ENCODE peak calls at places on chromosome 16, in seven cellular contexts. O is ovary, F is uterus, B is tibial nerve, U is breast epithelium, G is A549, A is HCT116. N is an unnamed sample.

GRCh38 chr16:15811778-15812750 is 44.8 kb downstream of the MYH11 start:
- DNase-seq in O (no peak), F (no peak), B (no peak), U (peak), G (no peak), A (no peak), N (no peak)

GRCh38 chr16:29876186-29876577 is 13.2 kb upstream of the CDIPT start:
- DNase-seq in O (no peak), F (no peak), B (no peak), U (no peak), G (no peak), A (no peak), N (no peak)

GRCh38 chr16:12586701-12587100 is 217.0 kb downstream of the CPPED1 start:
- DNase-seq in O (no peak), F (no peak), B (no peak), U (no peak), G (no peak), A (no peak), N (no peak)

GRCh38 chr16:73298562-73298961 is 250.6 kb upstream of the ZFHX3 start:
- DNase-seq in O (no peak), F (no peak), B (no peak), U (no peak), G (no peak), A (no peak), N (no peak)

GRCh38 chr16:26394409-26394808 is 672.3 kb upstream of the C16orf82 start:
- DNase-seq in O (no peak), F (no peak), B (no peak), U (no peak), G (no peak), A (no peak), N (no peak)

GRCh38 chr16:53415504-53415903 is 18.8 kb upstream of the RBL2 start:
- DNase-seq in O (no peak), F (no peak), B (no peak), U (no peak), G (no peak), A (no peak), N (no peak)

GRCh38 chr16:74322301-74322710 is 25.7 kb downstream of the PSMD7 start:
- DNase-seq in O (no peak), F (no peak), B (no peak), U (no peak), G (no peak), A (no peak), N (no peak)

GRCh38 chr16:14286381-14287230 is 215.5 kb downstream of the MRTFB start:
- DNase-seq in O (no peak), F (no peak), B (no peak), U (no peak), G (no peak), A (no peak), N (no peak)

GRCh38 chr16:47687694-47688093 is 226.6 kb downstream of the PHKB start:
- DNase-seq in O (no peak), F (no peak), B (no peak), U (no peak), G (no peak), A (no peak), N (no peak)

GRCh38 chr16:72426416-72426815 is 254.5 kb upstream of the PMFBP1 start:
- DNase-seq in O (no peak), F (no peak), B (no peak), U (no peak), G (no peak), A (no peak), N (no peak)

GRCh38 chr16:74734361-74735161 is 33.9 kb upstream of the MLKL start:
- DNase-seq in O (no peak), F (no peak), B (no peak), U (no peak), G (no peak), A (no peak), N (no peak)

GRCh38 chr16:27721548-27722265 is 171.8 kb downstream of the KATNIP start:
- DNase-seq in O (peak), F (peak), B (peak), U (peak), G (no peak), A (no peak), N (peak)

GRCh38 chr16:64397042-64397441 is 724.8 kb downstream of the CDH11 start:
- DNase-seq in O (no peak), F (no peak), B (no peak), U (no peak), G (no peak), A (no peak), N (no peak)

GRCh38 chr16:66924527-66925321 is 611 bp downstream of the RRAD start:
- DNase-seq in O (peak), F (no peak), B (no peak), U (no peak), G (peak), A (no peak), N (peak)

GRCh38 chr16:87722590-87723223 is 43.1 kb downstream of the KLHDC4 start:
- DNase-seq in O (no peak), F (no peak), B (no peak), U (no peak), G (no peak), A (no peak), N (no peak)

GRCh38 chr16:4345439-4346204 is 5.5 kb downstream of the PAM16 start:
- DNase-seq in O (no peak), F (no peak), B (no peak), U (no peak), G (no peak), A (no peak), N (no peak)

GRCh38 chr16:73433493-73434307 is 385.8 kb upstream of the ZFHX3 start:
- DNase-seq in O (no peak), F (no peak), B (no peak), U (no peak), G (no peak), A (no peak), N (no peak)

GRCh38 chr16:81457326-81458133 is 12.9 kb downstream of the CMIP start:
- DNase-seq in O (peak), F (no peak), B (no peak), U (no peak), G (peak), A (peak), N (no peak)

GRCh38 chr16:66720766-66721165 is 24.2 kb upstream of the CMTM4 start:
- DNase-seq in O (no peak), F (no peak), B (no peak), U (no peak), G (no peak), A (no peak), N (no peak)

GRCh38 chr16:67398546-67399217 is 5.4 kb upstream of the TPPP3 start:
- DNase-seq in O (no peak), F (no peak), B (no peak), U (no peak), G (no peak), A (no peak), N (no peak)

GRCh38 chr16:391885-392335 is 5.1 kb upstream of the NME4 start:
- DNase-seq in O (no peak), F (peak), B (no peak), U (no peak), G (peak), A (no peak), N (peak)

GRCh38 chr16:25212636-25213035 is 4.1 kb upstream of the AQP8 start:
- DNase-seq in O (no peak), F (no peak), B (no peak), U (no peak), G (no peak), A (no peak), N (no peak)

GRCh38 chr16:85536411-85537330 is 76.5 kb upstream of the GSE1 start:
- DNase-seq in O (no peak), F (no peak), B (no peak), U (no peak), G (no peak), A (no peak), N (peak)

GRCh38 chr16:5619314-5619713 is 521.7 kb upstream of the EEF2KMT start:
- DNase-seq in O (no peak), F (no peak), B (no peak), U (no peak), G (no peak), A (no peak), N (no peak)

GRCh38 chr16:68286153-68287074 is 22.1 kb downstream of the SLC7A6 start:
- DNase-seq in O (no peak), F (no peak), B (no peak), U (no peak), G (no peak), A (no peak), N (no peak)

GRCh38 chr16:4373909-4374742 is 2.5 kb downstream of the VASN start:
- DNase-seq in O (peak), F (peak), B (peak), U (peak), G (peak), A (no peak), N (peak)

GRCh38 chr16:85746431-85747227 is 4.3 kb downstream of the C16orf74 start:
- DNase-seq in O (no peak), F (no peak), B (no peak), U (no peak), G (peak), A (peak), N (no peak)

GRCh38 chr16:59633996-59634579 is 900.0 kb upstream of the GOT2 start:
- DNase-seq in O (no peak), F (no peak), B (no peak), U (no peak), G (no peak), A (no peak), N (no peak)

GRCh38 chr16:84036982-84037425 is 5.6 kb downstream of the SLC38A8 start:
- DNase-seq in O (no peak), F (no peak), B (no peak), U (no peak), G (no peak), A (no peak), N (peak)

GRCh38 chr16:72240949-72241348 is 69.0 kb upstream of the PMFBP1 start:
- DNase-seq in O (no peak), F (no peak), B (no peak), U (no peak), G (no peak), A (no peak), N (no peak)

GRCh38 chr16:28155293-28155692 is 56.5 kb downstream of the XPO6 start:
- DNase-seq in O (no peak), F (no peak), B (no peak), U (no peak), G (no peak), A (no peak), N (no peak)

GRCh38 chr16:79451196-79451816 is 149.2 kb downstream of the MAF start:
- DNase-seq in O (no peak), F (no peak), B (no peak), U (no peak), G (no peak), A (no peak), N (no peak)

GRCh38 chr16:68367034-68367433 is 56.2 kb downstream of the PRMT7 start:
- DNase-seq in O (no peak), F (no peak), B (peak), U (no peak), G (peak), A (peak), N (peak)

GRCh38 chr16:31298958-31299357 is 39.2 kb downstream of the ITGAM start:
- DNase-seq in O (no peak), F (no peak), B (no peak), U (no peak), G (no peak), A (no peak), N (no peak)

GRCh38 chr16:80300456-80300855 is 240.3 kb upstream of the DYNLRB2 start:
- DNase-seq in O (no peak), F (no peak), B (no peak), U (no peak), G (no peak), A (no peak), N (no peak)

GRCh38 chr16:22400899-22401298 is 26.5 kb upstream of the CDR2 start:
- DNase-seq in O (no peak), F (no peak), B (no peak), U (no peak), G (no peak), A (no peak), N (no peak)

GRCh38 chr16:55036371-55036821 is 105.7 kb downstream of the IRX5 start:
- DNase-seq in O (no peak), F (no peak), B (no peak), U (no peak), G (no peak), A (no peak), N (no peak)

GRCh38 chr16:4115209-4115940 is 867 bp downstream of the ADCY9 start:
- DNase-seq in O (peak), F (peak), B (no peak), U (no peak), G (peak), A (no peak), N (peak)

GRCh38 chr16:81447383-81448101 is 2.9 kb downstream of the CMIP start:
- DNase-seq in O (no peak), F (no peak), B (no peak), U (peak), G (no peak), A (no peak), N (peak)

GRCh38 chr16:89344846-89345577 is 127.5 kb downstream of the ZNF778 start:
- DNase-seq in O (no peak), F (no peak), B (no peak), U (no peak), G (no peak), A (no peak), N (no peak)

GRCh38 chr16:89341697-89342694 is 124.5 kb downstream of the ZNF778 start:
- DNase-seq in O (no peak), F (no peak), B (no peak), U (no peak), G (no peak), A (no peak), N (no peak)

GRCh38 chr16:89344314-89344828 is 126.9 kb downstream of the ZNF778 start:
- DNase-seq in O (no peak), F (no peak), B (no peak), U (no peak), G (no peak), A (no peak), N (no peak)

GRCh38 chr16:89345663-89346150 is 128.2 kb downstream of the ZNF778 start:
- DNase-seq in O (no peak), F (no peak), B (no peak), U (no peak), G (no peak), A (no peak), N (no peak)

GRCh38 chr16:89343501-89344291 is 126.2 kb downstream of the ZNF778 start:
- DNase-seq in O (no peak), F (no peak), B (no peak), U (no peak), G (no peak), A (peak), N (no peak)
- H3K27ac ChIP-seq in O (no peak), F (no peak), B (peak), U (no peak), G (no peak), A (peak), N (no peak)

GRCh38 chr16:19523184-19523558 is 571 bp upstream of the CCP110 start:
- DNase-seq in O (no peak), F (peak), B (no peak), U (no peak), G (no peak), A (no peak), N (no peak)

GRCh38 chr16:19524866-19525723 is 1.4 kb downstream of the CCP110 start:
- DNase-seq in O (no peak), F (no peak), B (no peak), U (no peak), G (no peak), A (no peak), N (no peak)

GRCh38 chr16:19522369-19523159 is 666 bp upstream of the GDE1 start:
- DNase-seq in O (no peak), F (no peak), B (no peak), U (no peak), G (no peak), A (no peak), N (no peak)

GRCh38 chr16:19524356-19524865 is 669 bp downstream of the CCP110 start:
- DNase-seq in O (no peak), F (no peak), B (no peak), U (no peak), G (peak), A (no peak), N (no peak)

GRCh38 chr16:19523559-19524355 is at the start of gene CCP110:
- DNase-seq in O (peak), F (peak), B (peak), U (peak), G (peak), A (peak), N (peak)
- TF ChIP-seq POLR2A in O (peak), F (peak), B (peak), U (peak), G (peak), A (no peak), N (peak)

GRCh38 chr16:58002411-58002790 is 1.2 kb downstream of the USB1 start:
- DNase-seq in O (no peak), F (no peak), B (no peak), U (no peak), G (no peak), A (no peak), N (no peak)

GRCh38 chr16:57999366-57999970 is 1.0 kb downstream of the ZNF319 start:
- DNase-seq in O (no peak), F (no peak), B (no peak), U (no peak), G (no peak), A (no peak), N (peak)

GRCh38 chr16:57999971-58000705 is at the start of gene ZNF319:
- DNase-seq in O (peak), F (no peak), B (no peak), U (no peak), G (no peak), A (no peak), N (no peak)

GRCh38 chr16:58001781-58002410 is 689 bp downstream of the USB1 start:
- DNase-seq in O (no peak), F (no peak), B (no peak), U (no peak), G (no peak), A (no peak), N (no peak)

DNA sequence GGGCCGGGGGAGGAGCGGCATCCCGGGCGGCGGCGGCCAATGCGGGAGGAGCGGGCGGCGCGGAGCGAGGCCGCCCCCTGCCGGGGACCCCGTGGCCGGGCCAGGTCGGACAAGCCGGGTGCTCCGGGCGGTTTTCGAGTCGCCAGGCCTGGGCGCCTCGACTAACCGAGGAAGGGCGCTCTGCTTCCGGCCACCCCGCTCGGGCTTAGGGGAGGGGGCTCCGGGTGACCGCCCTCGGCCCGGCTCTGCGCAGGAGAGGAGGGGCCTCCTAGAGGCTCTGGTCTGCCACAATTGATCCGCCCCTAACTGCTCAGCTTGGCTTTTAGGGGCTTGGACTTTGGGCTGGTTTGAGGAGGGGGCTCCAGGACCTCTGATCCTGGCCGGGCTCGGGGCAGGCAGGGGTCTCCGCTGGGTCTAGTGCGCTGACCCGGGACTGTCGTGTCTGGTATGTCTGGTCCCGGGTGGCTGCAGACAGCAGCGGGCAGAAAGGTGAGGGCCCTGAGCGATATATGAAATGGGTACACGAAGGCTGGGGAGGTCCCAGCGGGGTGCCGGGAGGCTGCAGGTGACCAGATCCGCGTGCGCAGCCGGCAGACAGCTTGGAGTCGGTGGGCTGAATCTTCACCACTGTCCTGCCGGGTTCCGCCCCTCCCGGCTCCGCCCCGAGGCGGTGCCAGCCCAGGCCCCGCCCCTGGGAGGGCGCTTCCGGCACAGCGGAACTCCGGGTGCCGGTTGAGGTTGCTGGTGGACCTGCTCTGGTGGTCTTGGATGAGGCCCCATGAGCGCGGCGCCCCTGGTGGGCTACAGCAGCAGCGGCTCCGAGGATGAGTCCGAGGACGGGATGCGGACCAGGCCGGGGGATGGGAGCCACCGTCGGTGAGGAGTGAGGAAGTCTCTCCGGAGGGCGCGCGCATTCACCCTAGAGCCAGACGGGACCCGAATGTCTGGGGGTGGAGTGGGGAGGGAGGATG is at the start of gene USB1:
- DNase-seq in O (peak), F (peak), B (peak), U (peak), G (peak), A (peak), N (peak)
- H3K27ac ChIP-seq in O (peak), F (peak), B (peak), U (peak), G (peak), A (peak), N (peak)

DNA sequence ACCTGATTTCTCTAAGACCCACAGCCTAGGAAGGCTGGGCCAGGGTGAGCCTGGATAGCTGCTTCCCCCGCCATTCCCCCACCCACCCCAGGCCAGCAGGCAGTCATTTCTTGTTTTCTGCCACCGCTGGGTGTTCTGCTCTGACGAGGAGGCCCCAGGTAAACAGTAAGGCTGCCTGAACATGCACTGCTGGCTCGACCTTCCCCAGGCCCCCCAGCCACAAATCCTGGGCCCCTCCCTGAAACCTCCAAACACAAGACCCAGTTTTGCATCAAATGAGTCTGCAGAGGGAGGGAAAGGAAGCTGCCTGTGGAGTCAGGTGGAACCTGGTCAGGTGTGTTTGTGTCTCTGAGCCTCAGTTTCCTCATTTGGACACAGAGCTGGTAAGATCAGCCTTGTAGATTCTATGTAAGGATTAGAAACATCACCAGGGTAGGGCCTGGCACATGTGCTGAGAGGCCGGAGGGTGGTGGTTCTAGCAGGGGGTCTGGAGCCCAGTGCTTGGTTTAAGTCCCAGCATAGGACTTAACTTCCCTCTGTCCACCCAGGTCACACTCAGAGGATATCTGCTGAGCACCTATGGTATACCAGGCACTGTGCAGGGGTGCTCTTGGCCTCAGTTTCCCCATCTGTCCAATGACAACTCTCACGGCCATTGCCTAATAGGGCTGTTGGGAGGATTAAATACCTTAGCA is 18.9 kb upstream of the PRM1 start:
- DNase-seq in O (no peak), F (no peak), B (no peak), U (no peak), G (no peak), A (no peak), N (no peak)
- TF ChIP-seq POLR2A in O (no peak), F (no peak), B (no peak), U (no peak), G (no peak), A (no peak), N (no peak)